ENCODE peak calls at places on chromosomes 6 and 20, in six cellular contexts. One of them, this sample, is unnamed.

GRCh38 chr6:99013145-99013544 is 65.4 kb upstream of the FBXL4 start:
- DNase-seq in IMR-90: peak
- DNase-seq in cardiac fibroblast: peak
- DNase-seq in fibroblast of villous mesenchyme: peak
- DNase-seq in left ventricle myocardium inferior: no peak
- DNase-seq in right cardiac atrium: no peak
- DNase-seq in this sample: no peak

GRCh38 chr6:143333749-143334520 is 116.6 kb downstream of the ADAT2 start:
- DNase-seq in right cardiac atrium: no peak
- DNase-seq in cardiac fibroblast: no peak
- DNase-seq in fibroblast of villous mesenchyme: no peak
- DNase-seq in left ventricle myocardium inferior: no peak
- DNase-seq in IMR-90: no peak
- DNase-seq in this sample: no peak

GRCh38 chr6:127606131-127606562 is 29.2 kb downstream of the C6orf58 start:
- DNase-seq in left ventricle myocardium inferior: no peak
- DNase-seq in right cardiac atrium: no peak
- DNase-seq in IMR-90: peak
- DNase-seq in fibroblast of villous mesenchyme: peak
- DNase-seq in cardiac fibroblast: peak
- DNase-seq in this sample: no peak

GRCh38 chr20:51127713-51128112 is 104.8 kb upstream of the KCNG1 start:
- DNase-seq in right cardiac atrium: no peak
- DNase-seq in left ventricle myocardium inferior: no peak
- DNase-seq in IMR-90: no peak
- DNase-seq in cardiac fibroblast: no peak
- DNase-seq in fibroblast of villous mesenchyme: no peak
- DNase-seq in this sample: no peak

GRCh38 chr20:51542033-51542893 is at the start of gene NFATC2:
- DNase-seq in fibroblast of villous mesenchyme: no peak
- DNase-seq in left ventricle myocardium inferior: peak
- DNase-seq in right cardiac atrium: peak
- DNase-seq in IMR-90: no peak
- DNase-seq in cardiac fibroblast: no peak
- DNase-seq in this sample: peak

GRCh38 chr6:71168233-71168765 is 120.3 kb upstream of the OGFRL1 start:
- DNase-seq in cardiac fibroblast: no peak
- DNase-seq in IMR-90: no peak
- DNase-seq in left ventricle myocardium inferior: no peak
- DNase-seq in right cardiac atrium: no peak
- DNase-seq in fibroblast of villous mesenchyme: no peak
- DNase-seq in this sample: no peak

GRCh38 chr20:23393999-23394775 is 27.1 kb downstream of the NAPB start:
- DNase-seq in cardiac fibroblast: no peak
- DNase-seq in left ventricle myocardium inferior: no peak
- DNase-seq in fibroblast of villous mesenchyme: no peak
- DNase-seq in IMR-90: peak
- DNase-seq in right cardiac atrium: no peak
- DNase-seq in this sample: no peak

GRCh38 chr6:148893481-148893880 is 146.7 kb downstream of the UST start:
- DNase-seq in cardiac fibroblast: no peak
- DNase-seq in fibroblast of villous mesenchyme: no peak
- DNase-seq in IMR-90: no peak
- DNase-seq in left ventricle myocardium inferior: no peak
- DNase-seq in right cardiac atrium: no peak
- DNase-seq in this sample: no peak

GRCh38 chr20:22796465-22797077 is 212.2 kb upstream of the FOXA2 start:
- DNase-seq in fibroblast of villous mesenchyme: peak
- DNase-seq in IMR-90: peak
- DNase-seq in left ventricle myocardium inferior: no peak
- DNase-seq in cardiac fibroblast: peak
- DNase-seq in right cardiac atrium: no peak
- DNase-seq in this sample: no peak

GRCh38 chr6:14272111-14273085 is 154.8 kb downstream of the CD83 start:
- DNase-seq in cardiac fibroblast: peak
- DNase-seq in IMR-90: peak
- DNase-seq in left ventricle myocardium inferior: no peak
- DNase-seq in fibroblast of villous mesenchyme: no peak
- DNase-seq in right cardiac atrium: no peak
- DNase-seq in this sample: no peak

GRCh38 chr6:149500085-149500484 is 15.3 kb upstream of the ZC3H12D start:
- DNase-seq in IMR-90: no peak
- DNase-seq in right cardiac atrium: no peak
- DNase-seq in fibroblast of villous mesenchyme: no peak
- DNase-seq in left ventricle myocardium inferior: no peak
- DNase-seq in cardiac fibroblast: no peak
- DNase-seq in this sample: no peak

GRCh38 chr20:62929051-62929538 is 2.8 kb upstream of the DIDO1 start:
- DNase-seq in right cardiac atrium: peak
- DNase-seq in fibroblast of villous mesenchyme: peak
- DNase-seq in IMR-90: peak
- DNase-seq in left ventricle myocardium inferior: peak
- DNase-seq in cardiac fibroblast: peak
- DNase-seq in this sample: peak

GRCh38 chr20:7691647-7692046 is 248.6 kb downstream of the HAO1 start:
- DNase-seq in IMR-90: no peak
- DNase-seq in right cardiac atrium: no peak
- DNase-seq in fibroblast of villous mesenchyme: no peak
- DNase-seq in left ventricle myocardium inferior: no peak
- DNase-seq in cardiac fibroblast: no peak
- DNase-seq in this sample: no peak

GRCh38 chr6:84657486-84657885 is 106.9 kb downstream of the TBX18 start:
- DNase-seq in left ventricle myocardium inferior: no peak
- DNase-seq in cardiac fibroblast: no peak
- DNase-seq in right cardiac atrium: no peak
- DNase-seq in fibroblast of villous mesenchyme: peak
- DNase-seq in IMR-90: no peak
- DNase-seq in this sample: no peak

GRCh38 chr20:23441850-23442313 is 2.4 kb downstream of the CSTL1 start:
- DNase-seq in left ventricle myocardium inferior: peak
- DNase-seq in right cardiac atrium: peak
- DNase-seq in fibroblast of villous mesenchyme: peak
- DNase-seq in cardiac fibroblast: peak
- DNase-seq in IMR-90: peak
- DNase-seq in this sample: no peak

GRCh38 chr6:145814035-145814500 is 527 bp downstream of the FBXO30 start:
- DNase-seq in cardiac fibroblast: peak
- DNase-seq in left ventricle myocardium inferior: peak
- DNase-seq in fibroblast of villous mesenchyme: no peak
- DNase-seq in right cardiac atrium: peak
- DNase-seq in IMR-90: no peak
- DNase-seq in this sample: peak

GRCh38 chr20:46348231-46348803 is 40.0 kb upstream of the CDH22 start:
- DNase-seq in cardiac fibroblast: peak
- DNase-seq in right cardiac atrium: peak
- DNase-seq in IMR-90: peak
- DNase-seq in fibroblast of villous mesenchyme: peak
- DNase-seq in left ventricle myocardium inferior: no peak
- DNase-seq in this sample: no peak

GRCh38 chr6:45655630-45656422 is 278.1 kb upstream of the SUPT3H start:
- DNase-seq in right cardiac atrium: no peak
- DNase-seq in left ventricle myocardium inferior: no peak
- DNase-seq in IMR-90: peak
- DNase-seq in fibroblast of villous mesenchyme: peak
- DNase-seq in cardiac fibroblast: peak
- DNase-seq in this sample: no peak

GRCh38 chr20:4607287-4607713 is 114.4 kb upstream of the PRND start:
- DNase-seq in cardiac fibroblast: peak
- DNase-seq in IMR-90: peak
- DNase-seq in right cardiac atrium: peak
- DNase-seq in left ventricle myocardium inferior: no peak
- DNase-seq in fibroblast of villous mesenchyme: peak
- DNase-seq in this sample: no peak

GRCh38 chr20:38246357-38247165 is 14.0 kb downstream of the KIAA1755 start:
- DNase-seq in IMR-90: no peak
- DNase-seq in right cardiac atrium: peak
- DNase-seq in left ventricle myocardium inferior: no peak
- DNase-seq in fibroblast of villous mesenchyme: no peak
- DNase-seq in cardiac fibroblast: no peak
- DNase-seq in this sample: no peak

GRCh38 chr20:52294106-52294628 is 102.6 kb upstream of the ZFP64 start:
- DNase-seq in left ventricle myocardium inferior: no peak
- DNase-seq in fibroblast of villous mesenchyme: no peak
- DNase-seq in cardiac fibroblast: no peak
- DNase-seq in IMR-90: no peak
- DNase-seq in right cardiac atrium: no peak
- DNase-seq in this sample: no peak

GRCh38 chr20:19568128-19568527 is 189.9 kb upstream of the RIN2 start:
- DNase-seq in IMR-90: no peak
- DNase-seq in right cardiac atrium: no peak
- DNase-seq in fibroblast of villous mesenchyme: no peak
- DNase-seq in cardiac fibroblast: no peak
- DNase-seq in left ventricle myocardium inferior: no peak
- DNase-seq in this sample: no peak
- H3K4me3 ChIP-seq in IMR-90: no peak
- H3K4me3 ChIP-seq in right cardiac atrium: no peak
- H3K4me3 ChIP-seq in fibroblast of villous mesenchyme: no peak
- H3K4me3 ChIP-seq in cardiac fibroblast: no peak
- H3K4me3 ChIP-seq in left ventricle myocardium inferior: no peak
- H3K4me3 ChIP-seq in this sample: no peak

GRCh38 chr20:33568378-33569289 is 78.7 kb downstream of the CBFA2T2 start:
- DNase-seq in IMR-90: no peak
- DNase-seq in cardiac fibroblast: peak
- DNase-seq in fibroblast of villous mesenchyme: no peak
- DNase-seq in right cardiac atrium: peak
- DNase-seq in left ventricle myocardium inferior: peak
- DNase-seq in this sample: no peak

GRCh38 chr20:33566781-33567603 is 77.1 kb downstream of the CBFA2T2 start:
- DNase-seq in right cardiac atrium: no peak
- DNase-seq in fibroblast of villous mesenchyme: no peak
- DNase-seq in cardiac fibroblast: no peak
- DNase-seq in left ventricle myocardium inferior: no peak
- DNase-seq in IMR-90: no peak
- DNase-seq in this sample: no peak

GRCh38 chr20:33570743-33571142 is 80.8 kb downstream of the CBFA2T2 start:
- DNase-seq in fibroblast of villous mesenchyme: no peak
- DNase-seq in right cardiac atrium: no peak
- DNase-seq in cardiac fibroblast: no peak
- DNase-seq in IMR-90: no peak
- DNase-seq in left ventricle myocardium inferior: no peak
- DNase-seq in this sample: no peak

GRCh38 chr20:33567949-33568348 is 78.1 kb downstream of the CBFA2T2 start:
- DNase-seq in cardiac fibroblast: no peak
- DNase-seq in IMR-90: no peak
- DNase-seq in left ventricle myocardium inferior: no peak
- DNase-seq in fibroblast of villous mesenchyme: no peak
- DNase-seq in right cardiac atrium: no peak
- DNase-seq in this sample: no peak

GRCh38 chr20:33569290-33570094 is 79.6 kb downstream of the CBFA2T2 start:
- DNase-seq in left ventricle myocardium inferior: no peak
- DNase-seq in cardiac fibroblast: no peak
- DNase-seq in right cardiac atrium: no peak
- DNase-seq in fibroblast of villous mesenchyme: no peak
- DNase-seq in IMR-90: no peak
- DNase-seq in this sample: no peak
- H3K4me3 ChIP-seq in left ventricle myocardium inferior: no peak
- H3K4me3 ChIP-seq in cardiac fibroblast: no peak
- H3K4me3 ChIP-seq in right cardiac atrium: no peak
- H3K4me3 ChIP-seq in fibroblast of villous mesenchyme: no peak
- H3K4me3 ChIP-seq in IMR-90: no peak
- H3K4me3 ChIP-seq in this sample: no peak

DNA sequence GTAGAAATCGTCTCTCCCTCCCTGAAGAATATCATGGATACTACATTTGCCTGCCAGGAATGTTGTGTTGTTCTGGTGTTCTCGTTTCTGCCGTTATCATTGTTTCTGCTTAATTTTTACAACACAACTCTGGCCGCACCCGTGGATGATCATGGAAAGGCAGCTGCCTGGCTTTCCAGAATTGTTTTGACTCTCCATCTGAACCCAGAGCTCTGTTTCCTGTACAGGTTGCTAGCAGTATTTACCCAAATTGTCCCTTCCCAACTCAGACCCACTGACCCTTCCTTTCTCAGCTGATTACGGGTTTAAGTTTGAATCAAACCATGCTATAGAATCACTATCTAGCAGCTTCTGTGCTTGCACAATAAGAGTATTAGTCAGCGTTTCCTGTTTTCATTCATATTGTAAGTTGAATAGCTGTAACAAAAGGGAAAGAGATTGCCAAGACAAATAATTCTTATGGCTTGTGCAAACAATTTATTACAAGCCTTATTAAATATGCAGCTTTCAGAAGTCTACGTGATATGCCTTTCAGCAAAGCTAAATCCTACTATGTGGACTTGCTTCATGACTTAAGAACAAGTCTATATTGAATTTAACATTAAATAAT is 139.0 kb downstream of the MTHFD1L start:
- DNase-seq in fibroblast of villous mesenchyme: peak
- DNase-seq in left ventricle myocardium inferior: no peak
- DNase-seq in right cardiac atrium: peak
- DNase-seq in cardiac fibroblast: peak
- DNase-seq in IMR-90: peak
- DNase-seq in this sample: no peak
- H3K4me3 ChIP-seq in fibroblast of villous mesenchyme: no peak
- H3K4me3 ChIP-seq in left ventricle myocardium inferior: peak
- H3K4me3 ChIP-seq in right cardiac atrium: no peak
- H3K4me3 ChIP-seq in cardiac fibroblast: no peak
- H3K4me3 ChIP-seq in IMR-90: no peak
- H3K4me3 ChIP-seq in this sample: no peak

GRCh38 chr6:35493307-35493983 is 3.4 kb downstream of the TEAD3 start:
- DNase-seq in right cardiac atrium: peak
- DNase-seq in cardiac fibroblast: no peak
- DNase-seq in fibroblast of villous mesenchyme: no peak
- DNase-seq in IMR-90: no peak
- DNase-seq in left ventricle myocardium inferior: peak
- DNase-seq in this sample: no peak

GRCh38 chr6:35494161-35494563 is 2.7 kb downstream of the TEAD3 start:
- DNase-seq in cardiac fibroblast: peak
- DNase-seq in left ventricle myocardium inferior: peak
- DNase-seq in IMR-90: peak
- DNase-seq in fibroblast of villous mesenchyme: peak
- DNase-seq in right cardiac atrium: peak
- DNase-seq in this sample: no peak

GRCh38 chr6:35490821-35491557 is 5.9 kb downstream of the TEAD3 start:
- DNase-seq in left ventricle myocardium inferior: no peak
- DNase-seq in cardiac fibroblast: no peak
- DNase-seq in fibroblast of villous mesenchyme: no peak
- DNase-seq in IMR-90: no peak
- DNase-seq in right cardiac atrium: peak
- DNase-seq in this sample: no peak

GRCh38 chr6:35491558-35492541 is 5.0 kb downstream of the TEAD3 start:
- DNase-seq in left ventricle myocardium inferior: peak
- DNase-seq in cardiac fibroblast: no peak
- DNase-seq in fibroblast of villous mesenchyme: peak
- DNase-seq in IMR-90: no peak
- DNase-seq in right cardiac atrium: peak
- DNase-seq in this sample: no peak

DNA sequence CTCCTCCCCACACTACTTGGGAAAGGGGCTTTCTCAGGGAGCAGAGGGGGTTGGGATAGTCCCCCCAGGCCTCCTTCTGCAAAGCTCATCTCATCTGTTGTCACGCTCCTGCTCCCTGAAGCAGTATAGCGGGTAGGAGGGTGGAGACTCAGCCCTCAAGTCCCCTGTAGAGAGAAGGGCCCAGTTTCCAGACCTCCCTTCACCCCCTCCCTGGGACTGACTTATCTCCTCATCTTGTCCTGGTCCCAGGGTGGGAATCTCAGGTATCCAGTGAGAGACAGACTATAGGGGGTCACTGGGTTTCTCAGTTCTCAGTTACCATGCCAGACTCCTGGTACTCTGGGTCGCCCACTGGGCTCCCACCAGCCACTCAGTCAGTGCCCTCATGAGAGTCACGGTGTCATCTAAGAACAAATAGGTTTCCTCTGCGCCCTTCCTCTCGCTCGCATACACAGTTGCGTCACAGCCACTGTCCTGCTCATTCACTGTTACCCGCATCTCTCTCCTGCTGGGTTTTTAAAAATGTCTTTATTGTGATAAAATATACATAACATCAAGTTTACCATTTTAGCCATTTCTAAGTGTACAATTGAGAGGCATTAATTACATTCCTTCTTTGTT is 4.1 kb downstream of the TEAD3 start:
- DNase-seq in fibroblast of villous mesenchyme: peak
- DNase-seq in cardiac fibroblast: no peak
- DNase-seq in right cardiac atrium: peak
- DNase-seq in left ventricle myocardium inferior: peak
- DNase-seq in IMR-90: no peak
- DNase-seq in this sample: no peak
- H3K4me3 ChIP-seq in fibroblast of villous mesenchyme: no peak
- H3K4me3 ChIP-seq in cardiac fibroblast: no peak
- H3K4me3 ChIP-seq in right cardiac atrium: no peak
- H3K4me3 ChIP-seq in left ventricle myocardium inferior: no peak
- H3K4me3 ChIP-seq in IMR-90: no peak
- H3K4me3 ChIP-seq in this sample: no peak